ENCODE peak calls at places on chromosomes 2 and 18, in nine cellular contexts. O is GM23248, L is neural progenitor cell, Q is astrocyte, D is PC-9, H is fibroblast of lung, W is PC-3, R is HCT116, F is DND-41. V is an unnamed sample.
A peak's percentile ranks its signal among the peaks of the same experiment; 100 is the strongest.

GRCh38 chr2:65922794-65923193 is 490.4 kb upstream of the SPRED2 start:
- DNase-seq in O (peak; percentile 56), L (no peak), Q (no peak), D (no peak), H (peak; percentile 43), W (peak; percentile 48), R (no peak), F (no peak), V (no peak)

GRCh38 chr2:80026040-80026729 is 278.4 kb downstream of the LRRTM1 start:
- DNase-seq in O (peak; percentile 44), L (no peak), Q (no peak), D (no peak), H (no peak), W (no peak), R (no peak), F (no peak), V (no peak)

GRCh38 chr2:201807452-201807980 is 1.2 kb downstream of the CDK15 start:
- DNase-seq in O (peak; percentile 85), L (no peak), Q (peak; percentile 64), D (no peak), H (peak; percentile 85), W (no peak), R (no peak), F (no peak), V (no peak)

GRCh38 chr2:45964226-45964841 is 312.9 kb downstream of the PRKCE start:
- DNase-seq in O (peak; percentile 96), L (no peak), Q (peak; percentile 86), D (peak; percentile 99), H (peak; percentile 86), W (peak; percentile 100), R (peak; percentile 97), F (peak; percentile 64), V (peak; percentile 99)

GRCh38 chr2:3443685-3444084 is 64.2 kb downstream of the TRAPPC12 start:
- DNase-seq in O (no peak), L (no peak), Q (no peak), D (no peak), H (no peak), W (no peak), R (no peak), F (no peak), V (no peak)

GRCh38 chr2:63874204-63875134 is 32.8 kb downstream of the UGP2 start:
- DNase-seq in O (peak; percentile 13), L (no peak), Q (no peak), D (no peak), H (no peak), W (no peak), R (no peak), F (no peak), V (no peak)

GRCh38 chr2:181393472-181393871 is 63.7 kb upstream of the ITGA4 start:
- DNase-seq in O (peak; percentile 82), L (no peak), Q (peak; percentile 71), D (peak; percentile 5), H (peak; percentile 60), W (peak; percentile 44), R (peak; percentile 1), F (peak; percentile 38), V (peak; percentile 72)

GRCh38 chr2:240622631-240623235 is 2.5 kb upstream of the GPR35 start:
- DNase-seq in O (no peak), L (no peak), Q (no peak), D (no peak), H (peak; percentile 14), W (no peak), R (no peak), F (no peak), V (no peak)

GRCh38 chr2:190110131-190110530 is 47.6 kb upstream of the MSTN start:
- DNase-seq in O (peak; percentile 36), L (no peak), Q (peak; percentile 47), D (no peak), H (no peak), W (no peak), R (no peak), F (no peak), V (no peak)
- H3K27ac ChIP-seq in O (no peak overlapping the region), L (no peak overlapping the region), Q (peak overlapping the region; percentile 45), D (no peak overlapping the region), H (no peak overlapping the region), W (no peak overlapping the region), R (no peak overlapping the region), F (no peak overlapping the region), V (no peak overlapping the region)

GRCh38 chr2:121697108-121697631 is 39.5 kb downstream of the NIFK start:
- DNase-seq in O (peak; percentile 44), L (no peak), Q (peak; percentile 3), D (peak; percentile 53), H (no peak), W (peak; percentile 70), R (no peak), F (no peak), V (peak; percentile 43)

GRCh38 chr2:121694398-121695178 is 42.1 kb downstream of the NIFK start:
- DNase-seq in O (peak; percentile 62), L (no peak), Q (peak; percentile 80), D (peak; percentile 18), H (peak; percentile 89), W (peak; percentile 43), R (no peak), F (no peak), V (peak; percentile 52)

GRCh38 chr2:121695179-121695451 is 41.6 kb downstream of the NIFK start:
- DNase-seq in O (no peak), L (no peak), Q (no peak), D (no peak), H (no peak), W (no peak), R (no peak), F (no peak), V (no peak)

GRCh38 chr2:121698318-121698930 is 38.3 kb downstream of the NIFK start:
- DNase-seq in O (no peak), L (no peak), Q (no peak), D (no peak), H (no peak), W (no peak), R (no peak), F (no peak), V (no peak)

DNA sequence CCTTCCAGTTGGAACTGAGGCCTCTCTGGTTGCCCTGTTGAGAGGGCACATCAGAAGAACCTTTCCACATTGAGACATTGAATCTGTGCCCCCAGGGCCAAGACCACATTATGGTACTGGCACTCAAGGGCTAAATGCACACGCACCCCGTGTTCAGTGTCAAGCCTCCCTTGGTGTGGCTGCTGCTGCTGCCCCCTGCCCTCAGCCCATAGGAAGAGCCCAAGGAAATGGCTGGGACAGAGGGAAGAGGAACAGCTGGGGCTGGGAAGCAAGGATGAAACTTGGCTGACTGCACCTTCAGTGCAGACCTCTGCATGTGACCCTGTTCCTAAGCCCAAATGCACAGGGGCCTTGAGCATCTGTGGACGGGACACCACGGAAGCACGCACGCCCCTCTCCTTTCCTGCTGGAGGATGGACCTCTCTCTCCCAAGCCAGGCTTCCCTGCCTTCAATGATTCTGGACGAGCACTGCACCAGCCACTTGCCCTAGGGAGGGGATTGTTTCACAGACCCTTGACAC is 40.2 kb downstream of the NIFK start:
- DNase-seq in O (no peak), L (no peak), Q (no peak), D (no peak), H (no peak), W (no peak), R (no peak), F (no peak), V (no peak)
- TF ChIP-seq EZH2 in O (no peak), L (no peak), Q (no peak), D (no peak), H (no peak), W (no peak), R (no peak), F (no peak), V (no peak)

GRCh38 chr18:10225300-10225699 is 229.1 kb upstream of the APCDD1 start:
- DNase-seq in O (no peak), L (no peak), Q (no peak), D (no peak), H (no peak), W (no peak), R (no peak), F (no peak), V (no peak)

GRCh38 chr18:10230072-10230471 is 224.4 kb upstream of the APCDD1 start:
- DNase-seq in O (peak; percentile 91), L (no peak), Q (peak; percentile 91), D (no peak), H (peak; percentile 88), W (peak; percentile 86), R (peak; percentile 44), F (peak; percentile 11), V (peak; percentile 91)

GRCh38 chr18:10231220-10231619 is 223.2 kb upstream of the APCDD1 start:
- DNase-seq in O (no peak), L (no peak), Q (no peak), D (no peak), H (no peak), W (no peak), R (no peak), F (no peak), V (no peak)

GRCh38 chr18:10228380-10228779 is 226.1 kb upstream of the APCDD1 start:
- DNase-seq in O (no peak), L (no peak), Q (no peak), D (no peak), H (no peak), W (no peak), R (no peak), F (no peak), V (no peak)

DNA sequence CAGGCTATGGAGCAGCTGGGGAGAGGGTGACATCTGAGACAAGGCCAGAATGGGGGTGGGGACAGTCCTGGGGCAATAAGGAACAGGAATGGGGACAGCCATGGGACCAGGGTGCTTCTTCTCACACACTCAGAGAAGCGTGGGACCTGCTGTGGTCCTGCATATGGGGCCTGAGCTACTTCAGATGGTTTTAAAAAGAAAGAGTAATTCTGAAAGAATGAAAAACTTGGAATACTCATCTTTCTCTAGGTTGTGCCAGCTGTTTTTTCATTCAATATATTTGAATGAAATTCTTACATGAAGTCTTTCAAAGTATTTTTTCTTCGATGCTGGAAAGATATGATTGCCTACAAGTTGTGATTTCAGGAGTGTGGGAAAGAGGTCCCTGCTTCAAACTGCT is 227.5 kb upstream of the APCDD1 start:
- DNase-seq in O (peak; percentile 57), L (no peak), Q (no peak), D (no peak), H (no peak), W (no peak), R (no peak), F (no peak), V (no peak)
- H3K9me3 ChIP-seq in O (no peaks in the 10 kb centered on the region), L (no peaks in the 10 kb centered on the region), Q (peaks cover 17% of the 10 kb centered on the region), D (peaks cover 5% of the 10 kb centered on the region), H (no peaks in the 10 kb centered on the region), W (peaks cover 7% of the 10 kb centered on the region), R (peaks cover 4% of the 10 kb centered on the region), F (peaks cover 9% of the 10 kb centered on the region), V (peaks cover 27% of the 10 kb centered on the region)

DNA sequence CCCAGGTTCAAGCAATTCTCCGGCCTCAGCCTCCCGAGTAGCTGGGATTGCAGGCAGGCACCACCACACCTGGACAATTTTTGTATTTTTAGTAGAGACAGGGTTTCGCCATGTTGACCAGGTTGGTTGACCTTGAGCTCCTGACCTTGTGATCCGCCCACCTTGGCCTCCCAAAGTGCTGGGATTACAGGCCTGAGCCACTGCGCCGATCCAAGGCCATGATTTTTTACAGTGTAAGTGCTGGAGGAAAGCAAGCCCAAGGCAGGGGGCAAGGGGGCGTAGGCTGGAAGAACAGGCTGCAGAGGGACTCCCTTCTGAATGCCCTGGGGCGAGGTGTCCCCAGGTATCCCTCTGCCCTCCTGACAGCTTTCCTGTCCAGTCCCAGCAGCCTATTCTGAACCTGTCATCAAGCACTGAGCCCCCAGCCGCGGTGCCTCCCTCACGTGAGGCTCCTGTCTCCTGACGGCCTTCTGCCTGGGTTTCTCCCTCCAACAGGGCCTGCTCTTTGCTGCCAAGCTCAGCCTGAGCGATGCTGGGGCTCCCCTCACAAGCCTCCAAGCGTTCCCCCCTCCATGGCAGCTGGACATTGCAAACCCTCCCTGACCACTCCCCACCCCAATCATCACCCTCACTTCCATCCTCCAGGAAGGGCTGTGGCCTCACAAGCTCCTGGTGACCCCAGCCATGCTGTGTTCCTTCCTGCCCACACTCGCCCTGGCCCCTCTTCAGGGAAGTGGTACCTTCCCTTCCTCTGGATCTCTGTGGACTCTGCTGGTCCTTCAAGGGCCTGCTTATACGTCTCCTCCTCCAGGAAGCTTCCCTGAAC is 37.6 kb downstream of the ZFP36L2 start:
- DNase-seq in O (no peak), L (no peak), Q (no peak), D (no peak), H (no peak), W (no peak), R (no peak), F (no peak), V (no peak)
- H3K27ac ChIP-seq in O (no peak overlapping the region), L (no peak overlapping the region), Q (no peak overlapping the region), D (no peak overlapping the region), H (no peak overlapping the region), W (no peak overlapping the region), R (no peak overlapping the region), F (no peak overlapping the region), V (no peak overlapping the region)